ENCODE peak calls at places on chromosomes 4 and X, in six cellular contexts. A, L, Y, H, J and C are unnamed samples.

GRCh38 chr4:19987746-19988145 is 264.0 kb upstream of the SLIT2 start:
- DNase-seq in L (no peak), A (no peak), Y (no peak), J (no peak), H (no peak), C (no peak)

GRCh38 chr4:176883681-176884418 is 91.1 kb upstream of the VEGFC start:
- DNase-seq in Y (no peak), A (no peak), H (no peak), J (no peak), L (peak; percentile 43), C (no peak)

GRCh38 chr4:6331018-6331417 is 61.4 kb downstream of the WFS1 start:
- DNase-seq in Y (peak; percentile 28), A (peak; percentile 74), J (no peak), L (no peak), H (no peak), C (peak; percentile 24)

GRCh38 chrX:78329486-78329885 is 2.1 kb upstream of the CYSLTR1 start:
- DNase-seq in J (no peak), A (no peak), Y (no peak), L (peak; percentile 9), H (no peak), C (peak; percentile 34)

GRCh38 chr4:1533501-1534064 is 127.3 kb upstream of the NKX1-1 start:
- DNase-seq in L (no peak), J (no peak), H (no peak), Y (no peak), A (no peak), C (no peak)

GRCh38 chr4:41185614-41186609 is 28.4 kb downstream of the APBB2 start:
- DNase-seq in A (no peak), L (peak; percentile 58), Y (peak; percentile 30), H (no peak), J (no peak), C (no peak)

GRCh38 chrX:39724544-39724943 is 373.2 kb downstream of the BCOR start:
- DNase-seq in J (no peak), A (no peak), H (no peak), L (no peak), Y (no peak), C (peak; percentile 2)

GRCh38 chr4:184330008-184330400 is 112.3 kb upstream of the ENPP6 start:
- DNase-seq in A (no peak), H (no peak), Y (no peak), J (no peak), L (peak; percentile 85), C (no peak)

GRCh38 chr4:181161669-181162068 is 1081.5 kb upstream of the TENM3 start:
- DNase-seq in A (no peak), Y (no peak), H (no peak), J (no peak), L (no peak), C (no peak)

GRCh38 chr4:102809691-102810090 is 17.7 kb downstream of the UBE2D3 start:
- DNase-seq in J (no peak), L (no peak), A (no peak), H (no peak), Y (no peak), C (no peak)

GRCh38 chr4:159398236-159398638 is 295.4 kb downstream of the RAPGEF2 start:
- DNase-seq in J (peak; percentile 50), Y (no peak), L (no peak), A (no peak), H (no peak), C (no peak)

GRCh38 chrX:109600114-109600710 is 24.8 kb downstream of the KCNE5 start:
- DNase-seq in L (no peak), A (peak; percentile 15), Y (peak; percentile 21), H (no peak), J (no peak), C (no peak)

GRCh38 chr4:105022811-105023667 is 123.6 kb upstream of the TET2 start:
- DNase-seq in Y (no peak), A (peak; percentile 4), J (no peak), L (peak; percentile 84), H (no peak), C (no peak)

GRCh38 chrX:28901637-28902036 is 314.4 kb downstream of the IL1RAPL1 start:
- DNase-seq in L (no peak), J (no peak), H (no peak), A (no peak), Y (no peak), C (no peak)

GRCh38 chr4:158172558-158173258 is at the start of gene GASK1B:
- DNase-seq in Y (peak; percentile 76), H (no peak), L (peak; percentile 42), J (peak; percentile 68), A (peak; percentile 74), C (no peak)

GRCh38 chrX:46649421-46650260 is 76.1 kb downstream of the CHST7 start:
- DNase-seq in Y (peak; percentile 11), L (no peak), J (peak; percentile 65), A (peak; percentile 36), H (no peak), C (no peak)

GRCh38 chrX:139094671-139095592 is 383.4 kb upstream of the FGF13 start:
- DNase-seq in H (no peak), Y (peak; percentile 23), L (peak; percentile 57), J (no peak), A (peak; percentile 56), C (no peak)

GRCh38 chrX:2484232-2484631 is 16.5 kb downstream of the DHRSX start:
- DNase-seq in Y (no peak), H (no peak), J (no peak), L (no peak), A (no peak), C (no peak)

GRCh38 chrX:150933945-150934350 is 35.5 kb upstream of the CD99L2 start:
- DNase-seq in Y (no peak), J (no peak), A (peak; percentile 13), H (no peak), L (no peak), C (no peak)

GRCh38 chr4:164193676-164194075 is 560.3 kb upstream of the SMIM31 start:
- DNase-seq in A (no peak), L (no peak), J (no peak), Y (no peak), H (no peak), C (no peak)

GRCh38 chrX:101057095-101057714 is 5.3 kb upstream of the TRMT2B start:
- DNase-seq in A (no peak), J (no peak), Y (no peak), L (peak; percentile 57), H (no peak), C (no peak)

GRCh38 chr4:159258889-159259560 is 156.1 kb downstream of the RAPGEF2 start:
- DNase-seq in A (no peak), H (no peak), J (no peak), Y (no peak), L (no peak), C (no peak)

DNA sequence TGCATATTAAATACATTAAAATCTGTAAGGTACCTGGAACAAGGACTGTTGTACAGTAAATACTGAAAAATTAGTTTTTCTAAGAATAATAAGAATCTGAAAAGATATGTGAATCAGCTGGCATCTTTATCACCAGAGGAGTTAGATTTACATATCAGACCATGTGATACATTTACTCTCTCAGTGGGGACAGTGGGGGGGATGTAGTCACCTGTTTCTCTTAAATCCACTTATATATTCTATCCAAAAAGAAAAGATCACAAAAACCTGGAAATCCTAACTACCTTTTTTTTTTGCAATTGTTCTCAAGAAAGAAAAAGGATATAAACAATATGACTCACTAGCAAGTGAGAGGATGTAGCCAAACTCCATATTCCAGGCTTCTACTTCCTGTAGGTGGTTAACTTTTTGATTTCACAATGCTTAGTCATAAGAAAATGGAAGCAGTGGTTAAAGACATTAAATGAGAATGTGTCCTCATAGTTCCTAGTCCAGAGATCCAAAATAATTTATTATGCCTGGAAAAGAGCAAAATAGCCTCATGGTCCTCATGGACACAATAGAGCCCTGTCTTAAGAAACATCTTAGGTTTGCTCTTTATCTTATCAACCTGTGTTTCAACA is 22.5 kb upstream of the MYOZ2 start:
- DNase-seq in H (no peak), A (peak; percentile 34), J (no peak), Y (peak; percentile 49), L (peak; percentile 85), C (no peak)
- H3K27ac ChIP-seq in H (no peak overlapping the region), A (no peak overlapping the region), J (peak overlapping the region; percentile 21), Y (peak overlapping the region; percentile 19), L (peak overlapping the region; percentile 73), C (no peak overlapping the region)

DNA sequence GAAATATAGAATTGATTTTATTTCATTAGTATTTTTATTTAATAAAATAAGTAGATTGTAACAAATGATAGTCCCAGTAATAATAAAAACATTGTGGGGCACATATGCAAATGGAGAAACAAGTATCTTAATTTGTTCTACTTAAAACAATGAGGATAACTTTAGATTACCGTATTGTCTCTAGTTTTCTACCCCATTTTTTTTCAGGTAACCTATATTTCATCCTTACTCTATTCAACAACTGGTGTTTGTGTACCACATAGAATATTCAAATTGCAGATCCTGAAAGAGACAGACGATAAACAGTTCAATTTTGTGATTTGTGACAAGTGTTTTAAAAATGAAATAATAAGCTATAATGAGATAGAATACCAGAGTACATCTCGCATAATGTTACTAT is 671.8 kb downstream of the GALNTL6 start:
- DNase-seq in A (no peak), L (no peak), Y (no peak), J (no peak), H (no peak), C (no peak)
- H3K27ac ChIP-seq in A (no peak overlapping the region), L (no peak overlapping the region), Y (no peak overlapping the region), J (no peak overlapping the region), H (no peak overlapping the region), C (no peak overlapping the region)

DNA sequence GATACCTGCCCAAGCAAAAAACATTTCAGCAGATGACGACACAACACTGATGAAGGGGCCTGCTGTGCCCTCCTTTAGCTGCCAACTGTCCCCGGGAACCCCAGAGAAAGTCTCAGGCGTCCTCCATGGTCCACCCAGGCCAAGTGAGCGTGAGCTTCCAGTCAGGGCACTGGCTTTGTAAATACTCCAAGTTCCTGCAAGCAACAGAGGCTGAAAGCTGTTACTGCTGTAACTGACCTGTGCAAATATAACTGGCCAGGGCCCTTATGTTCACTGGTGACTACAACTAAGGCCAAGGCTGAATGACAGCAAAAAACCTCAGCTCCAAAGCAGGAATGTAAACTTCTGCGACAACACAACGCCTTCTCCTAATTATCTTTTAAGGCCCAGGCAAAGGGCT is 8.2 kb downstream of the WDR1 start:
- DNase-seq in J (no peak), Y (no peak), L (no peak), H (no peak), A (no peak), C (no peak)
- H3K27ac ChIP-seq in J (peak overlapping the region; percentile 54), Y (no peak overlapping the region), L (peak overlapping the region; percentile 64), H (peak overlapping the region; percentile 75), A (no peak overlapping the region), C (peak overlapping the region; percentile 74)

GRCh38 chr4:26863512-26863911 is 2.9 kb downstream of the STIM2 start:
- DNase-seq in L (peak; percentile 34), H (no peak), A (no peak), Y (no peak), J (no peak), C (no peak)

GRCh38 chr4:26862381-26862915 is 1.8 kb downstream of the STIM2 start:
- DNase-seq in Y (no peak), J (no peak), A (no peak), L (peak; percentile 25), H (no peak), C (no peak)

GRCh38 chr4:26866781-26867180 is 6.1 kb downstream of the STIM2 start:
- DNase-seq in H (no peak), A (peak; percentile 77), Y (no peak), J (no peak), L (no peak), C (no peak)

GRCh38 chr4:26866203-26866602 is 5.6 kb downstream of the STIM2 start:
- DNase-seq in Y (no peak), L (no peak), H (no peak), J (no peak), A (peak; percentile 66), C (no peak)

DNA sequence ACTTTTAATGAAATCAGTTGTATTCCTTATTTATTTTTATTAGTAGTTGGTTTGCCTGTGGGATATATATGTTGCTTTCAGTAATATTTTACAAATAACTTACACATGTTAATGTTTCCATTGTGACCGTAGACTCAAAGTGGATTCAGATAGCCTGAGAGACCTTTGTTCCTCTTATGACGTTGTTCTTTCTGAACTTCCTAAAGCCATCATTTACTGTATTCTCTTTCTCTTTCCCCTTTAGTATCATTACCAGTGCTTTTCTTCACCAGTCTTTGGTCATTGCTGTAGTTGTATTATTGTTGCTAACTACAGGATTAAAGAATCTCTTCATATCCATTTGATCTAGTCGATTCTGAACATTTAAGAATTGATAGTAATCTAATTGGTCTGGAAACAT is 4.3 kb downstream of the STIM2 start:
- DNase-seq in H (no peak), L (no peak), Y (no peak), J (no peak), A (no peak), C (no peak)
- H3K27ac ChIP-seq in H (no peak overlapping the region), L (no peak overlapping the region), Y (no peak overlapping the region), J (peak overlapping the region; percentile 20), A (no peak overlapping the region), C (no peak overlapping the region)